ENCODE peak calls at places on chromosome 3, in six cellular contexts. K is heart left ventricle, Z is astrocyte, O is stomach, W is Karpas-422, S is lower lobe of right lung. Y is an unnamed sample. For H3K4me1, the result is how much of the 10 kb centered on the place peaks cover.

GRCh38 chr3:21561472-21561871 is 189.5 kb downstream of the ZNF385D start:
- DNase-seq in K (no peak), Z (no peak), O (no peak), W (no peak), S (no peak), Y (no peak)

GRCh38 chr3:197749315-197749600 is 425 bp upstream of the FYTTD1 start:
- DNase-seq in K (no peak), Z (peak), O (peak), W (peak), S (no peak), Y (peak)

GRCh38 chr3:77381426-77381825 is 341.5 kb downstream of the ROBO2 start:
- DNase-seq in K (no peak), Z (no peak), O (no peak), W (no peak), S (no peak), Y (no peak)

GRCh38 chr3:37863949-37864822 is 2.5 kb downstream of the CTDSPL start:
- DNase-seq in K (no peak), Z (no peak), O (no peak), W (no peak), S (no peak), Y (no peak)

GRCh38 chr3:31016196-31016595 is 121.7 kb upstream of the GADL1 start:
- DNase-seq in K (no peak), Z (no peak), O (no peak), W (no peak), S (no peak), Y (no peak)

GRCh38 chr3:150744041-150745026 is 18.6 kb downstream of the SIAH2 start:
- DNase-seq in K (no peak), Z (no peak), O (no peak), W (no peak), S (no peak), Y (no peak)

GRCh38 chr3:101216710-101217457 is 103.5 kb downstream of the IMPG2 start:
- DNase-seq in K (no peak), Z (no peak), O (no peak), W (peak), S (peak), Y (no peak)

GRCh38 chr3:98556164-98557130 is 24.7 kb downstream of the GPR15 start:
- DNase-seq in K (no peak), Z (peak), O (no peak), W (no peak), S (no peak), Y (no peak)

GRCh38 chr3:99543796-99544195 is 94.6 kb upstream of the COL8A1 start:
- DNase-seq in K (no peak), Z (no peak), O (no peak), W (no peak), S (no peak), Y (no peak)

GRCh38 chr3:46318207-46318606 is 35.7 kb upstream of the CCR2 start:
- DNase-seq in K (no peak), Z (no peak), O (no peak), W (no peak), S (no peak), Y (no peak)

GRCh38 chr3:35200056-35200455 is 439.3 kb upstream of the ARPP21 start:
- DNase-seq in K (no peak), Z (peak), O (no peak), W (no peak), S (no peak), Y (no peak)

GRCh38 chr3:2765002-2765579 is 345.1 kb downstream of the IL5RA start:
- DNase-seq in K (no peak), Z (no peak), O (no peak), W (peak), S (no peak), Y (no peak)

GRCh38 chr3:159499031-159499793 is 489.4 kb upstream of the IL12A start:
- DNase-seq in K (no peak), Z (peak), O (no peak), W (no peak), S (no peak), Y (no peak)

GRCh38 chr3:20680990-20681628 is 495.1 kb upstream of the SGO1 start:
- DNase-seq in K (no peak), Z (peak), O (no peak), W (no peak), S (no peak), Y (no peak)

GRCh38 chr3:10845240-10845761 is 29.3 kb downstream of the SLC6A11 start:
- DNase-seq in K (no peak), Z (no peak), O (no peak), W (no peak), S (peak), Y (peak)

GRCh38 chr3:37940242-37940908 is 50.2 kb upstream of the VILL start:
- DNase-seq in K (no peak), Z (no peak), O (no peak), W (no peak), S (no peak), Y (no peak)

GRCh38 chr3:159619341-159619885 is 369.2 kb upstream of the IL12A start:
- DNase-seq in K (no peak), Z (peak), O (no peak), W (no peak), S (no peak), Y (no peak)

GRCh38 chr3:156787926-156788663 is 38.1 kb upstream of the LEKR1 start:
- DNase-seq in K (no peak), Z (peak), O (no peak), W (no peak), S (no peak), Y (no peak)

GRCh38 chr3:141875893-141876380 is 506 bp upstream of the ATP1B3 start:
- DNase-seq in K (peak), Z (peak), O (peak), W (no peak), S (peak), Y (peak)

GRCh38 chr3:169026543-169027181 is 636.9 kb downstream of the MECOM start:
- DNase-seq in K (no peak), Z (peak), O (no peak), W (no peak), S (no peak), Y (no peak)

GRCh38 chr3:151175952-151176351 is 27.1 kb downstream of the GPR171 start:
- DNase-seq in K (no peak), Z (no peak), O (no peak), W (no peak), S (no peak), Y (no peak)

GRCh38 chr3:42632146-42632545 is 21.4 kb upstream of the ZBTB47 start:
- DNase-seq in K (no peak), Z (peak), O (no peak), W (no peak), S (no peak), Y (no peak)

GRCh38 chr3:127366383-127366782 is 78.5 kb upstream of the PRR20G start:
- DNase-seq in K (no peak), Z (no peak), O (no peak), W (peak), S (no peak), Y (no peak)

GRCh38 chr3:33111581-33111980 is 2.2 kb upstream of the CRTAP start:
- DNase-seq in K (no peak), Z (no peak), O (no peak), W (no peak), S (no peak), Y (no peak)

GRCh38 chr3:183148056-183148455 is 14.5 kb downstream of the LAMP3 start:
- DNase-seq in K (no peak), Z (peak), O (no peak), W (no peak), S (no peak), Y (no peak)

GRCh38 chr3:148955544-148956346 is 35.6 kb upstream of the GYG1 start:
- DNase-seq in K (no peak), Z (peak), O (peak), W (peak), S (no peak), Y (no peak)

GRCh38 chr3:48641396-48641795 is 6.1 kb upstream of the SLC26A6 start:
- DNase-seq in K (no peak), Z (no peak), O (no peak), W (no peak), S (no peak), Y (no peak)

GRCh38 chr3:148903022-148903442 is 37.9 kb downstream of the CPA3 start:
- DNase-seq in K (no peak), Z (peak), O (no peak), W (no peak), S (no peak), Y (no peak)

GRCh38 chr3:150783920-150784746 is 21.2 kb upstream of the SIAH2 start:
- DNase-seq in K (no peak), Z (peak), O (no peak), W (no peak), S (no peak), Y (no peak)

GRCh38 chr3:39443530-39443929 is 23.9 kb upstream of the MOBP start:
- DNase-seq in K (no peak), Z (no peak), O (no peak), W (no peak), S (no peak), Y (no peak)

GRCh38 chr3:57015350-57015729 is 45.1 kb upstream of the SPATA12 start:
- DNase-seq in K (no peak), Z (no peak), O (no peak), W (peak), S (no peak), Y (no peak)

GRCh38 chr3:78519281-78519680 is 1248.5 kb downstream of the ROBO1 start:
- DNase-seq in K (no peak), Z (peak), O (no peak), W (no peak), S (no peak), Y (no peak)

GRCh38 chr3:52891164-52891563 is 6.2 kb downstream of the STIMATE start:
- DNase-seq in K (no peak), Z (no peak), O (no peak), W (no peak), S (peak), Y (no peak)

GRCh38 chr3:169243122-169243521 is 420.4 kb downstream of the MECOM start:
- DNase-seq in K (no peak), Z (peak), O (no peak), W (peak), S (no peak), Y (no peak)

GRCh38 chr3:23490459-23490858 is 287.3 kb downstream of the UBE2E2 start:
- DNase-seq in K (no peak), Z (peak), O (no peak), W (no peak), S (no peak), Y (no peak)

GRCh38 chr3:11718582-11719405 is 75.1 kb upstream of the VGLL4 start:
- DNase-seq in K (peak), Z (peak), O (peak), W (peak), S (peak), Y (peak)

GRCh38 chr3:73405853-73406252 is 218.9 kb downstream of the PDZRN3 start:
- DNase-seq in K (no peak), Z (no peak), O (no peak), W (no peak), S (no peak), Y (no peak)
- H3K4me1 ChIP-seq in K (under half), Z (under half), O (half or more), W (under half), S (under half), Y (under half)

DNA sequence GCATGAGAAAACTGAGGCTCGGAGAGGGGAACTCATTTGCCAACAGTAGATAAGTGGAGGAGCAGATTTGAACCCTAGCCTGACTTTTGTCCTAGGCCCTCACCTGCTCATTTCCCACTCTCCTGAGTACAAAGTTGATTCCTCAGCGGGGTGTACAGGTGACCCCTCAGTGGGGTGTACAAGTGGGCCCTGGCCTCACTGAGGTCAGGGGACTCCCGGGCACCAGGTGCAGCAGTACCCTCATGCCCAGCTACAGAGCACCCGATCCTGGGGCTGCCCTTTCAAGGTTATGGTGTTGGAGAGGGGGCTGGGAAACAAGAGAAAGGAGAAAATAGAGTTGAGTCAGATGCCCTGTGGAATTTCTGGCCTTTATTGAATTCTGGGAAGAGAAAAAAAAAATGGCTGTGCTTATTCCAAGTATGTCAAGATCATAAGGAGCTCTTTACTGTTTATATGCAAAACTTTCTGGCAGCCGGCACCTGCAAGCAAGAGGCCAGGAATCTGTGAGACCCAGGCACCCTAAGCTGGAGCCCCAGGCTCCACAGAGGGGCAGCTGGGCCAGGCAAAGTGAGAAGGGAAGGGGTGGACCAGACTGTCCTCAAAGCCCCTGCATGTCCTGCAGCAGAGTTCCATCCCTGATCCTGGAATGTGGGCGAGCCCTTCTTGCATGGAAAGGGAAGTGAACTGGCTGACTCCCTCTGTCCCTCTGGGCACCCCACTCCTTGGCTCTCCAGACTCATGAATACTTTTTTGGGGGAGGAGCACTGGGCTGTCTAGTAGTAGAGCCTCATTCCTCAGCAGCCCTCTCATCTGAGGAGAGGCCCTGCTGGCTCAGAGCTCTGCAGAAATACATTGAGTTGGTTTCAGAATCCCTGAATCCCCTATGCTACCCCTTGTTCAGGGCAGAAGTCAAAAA is 43.1 kb downstream of the AMOTL2 start:
- DNase-seq in K (no peak), Z (peak), O (no peak), W (no peak), S (no peak), Y (no peak)
- H3K4me1 ChIP-seq in K (half or more), Z (half or more), O (half or more), W (under half), S (half or more), Y (under half)

DNA sequence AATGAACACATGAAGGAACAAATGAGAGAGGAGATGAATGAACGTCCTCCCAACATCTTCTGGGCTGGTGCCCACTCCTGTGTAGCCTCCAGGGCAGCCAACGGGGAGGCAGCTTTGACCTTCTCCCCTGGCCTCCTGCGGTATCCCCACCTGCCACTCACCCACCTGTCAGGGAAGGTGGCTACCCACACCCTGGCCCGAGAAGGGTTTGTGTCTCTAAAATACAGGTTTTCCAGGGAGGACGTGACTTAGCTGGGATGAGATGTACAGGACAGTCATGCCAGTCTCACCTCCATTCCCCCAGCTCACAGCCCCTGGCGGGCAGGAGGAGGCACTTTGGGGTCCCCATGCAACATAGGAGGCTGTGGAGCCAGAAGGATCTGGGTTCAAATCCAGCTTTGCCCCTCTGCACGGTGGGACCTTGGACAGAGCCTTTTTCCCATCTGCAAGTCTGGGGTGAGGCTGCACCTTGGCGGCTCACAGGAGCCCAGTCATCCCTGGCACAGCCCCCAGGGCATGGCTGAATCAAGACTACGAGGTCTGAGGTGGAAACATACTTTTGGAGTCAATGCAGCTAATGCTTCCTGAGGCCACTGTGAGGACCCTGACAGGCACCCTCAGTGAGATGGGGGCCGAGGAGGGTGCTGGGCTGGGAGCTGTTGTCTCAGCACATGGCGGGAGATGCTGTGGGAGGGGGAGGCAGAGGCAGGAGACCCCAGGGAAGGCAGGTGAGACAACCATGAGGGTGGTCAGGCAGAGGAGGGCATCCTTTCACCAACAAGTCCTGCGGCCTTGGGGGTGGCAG is 11.1 kb upstream of the PLXND1 start:
- DNase-seq in K (peak), Z (no peak), O (no peak), W (no peak), S (no peak), Y (no peak)
- H3K4me1 ChIP-seq in K (half or more), Z (under half), O (half or more), W (under half), S (half or more), Y (under half)

GRCh38 chr3:123081718-123082369 is 15.0 kb downstream of the PDIA5 start:
- DNase-seq in K (no peak), Z (no peak), O (no peak), W (no peak), S (no peak), Y (no peak)

GRCh38 chr3:123084192-123084591 is 17.4 kb downstream of the PDIA5 start:
- DNase-seq in K (peak), Z (no peak), O (no peak), W (no peak), S (no peak), Y (no peak)

GRCh38 chr3:123082370-123083065 is 15.7 kb downstream of the PDIA5 start:
- DNase-seq in K (no peak), Z (no peak), O (no peak), W (no peak), S (no peak), Y (no peak)

GRCh38 chr3:123084738-123085237 is 18.0 kb downstream of the PDIA5 start:
- DNase-seq in K (no peak), Z (no peak), O (no peak), W (no peak), S (no peak), Y (no peak)

DNA sequence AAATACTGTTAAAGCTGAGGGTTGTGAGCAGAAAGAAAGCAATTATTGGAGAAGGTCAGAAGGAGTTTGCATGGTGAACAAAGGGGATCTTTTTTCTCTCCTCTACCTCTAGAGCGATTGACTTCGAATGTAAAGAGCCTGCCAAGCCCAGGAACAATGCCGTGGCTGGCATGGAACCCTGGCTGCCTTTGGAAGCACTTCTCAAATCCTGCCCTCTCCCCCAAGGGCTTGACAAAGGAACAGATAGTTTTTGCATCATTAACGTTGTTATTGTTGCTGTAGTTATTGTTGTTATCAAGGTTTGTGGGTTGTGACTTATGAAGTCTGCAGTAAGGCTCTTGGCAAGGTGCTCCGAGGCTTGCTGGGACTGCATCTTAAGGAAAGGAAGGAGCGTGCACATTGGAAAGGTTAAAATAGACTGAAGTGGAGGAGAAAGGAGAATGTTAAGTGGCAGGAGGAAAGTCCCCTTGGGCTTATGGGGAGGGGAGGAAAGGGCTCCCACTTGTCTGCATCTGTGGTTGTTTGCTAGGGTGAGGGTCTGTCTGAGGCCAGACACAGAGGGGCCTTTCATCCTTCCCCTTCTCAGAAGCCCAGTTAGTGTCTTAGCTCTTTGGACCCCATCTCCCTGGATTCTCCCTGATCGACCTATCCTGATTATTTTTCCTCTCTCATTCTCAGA is 16.8 kb downstream of the PDIA5 start:
- DNase-seq in K (no peak), Z (peak), O (no peak), W (no peak), S (no peak), Y (no peak)
- H3K4me1 ChIP-seq in K (half or more), Z (under half), O (half or more), W (under half), S (half or more), Y (under half)

GRCh38 chr3:51519848-51520247 is 18.7 kb upstream of the RAD54L2 start:
- DNase-seq in K (no peak), Z (no peak), O (no peak), W (no peak), S (no peak), Y (no peak)

DNA sequence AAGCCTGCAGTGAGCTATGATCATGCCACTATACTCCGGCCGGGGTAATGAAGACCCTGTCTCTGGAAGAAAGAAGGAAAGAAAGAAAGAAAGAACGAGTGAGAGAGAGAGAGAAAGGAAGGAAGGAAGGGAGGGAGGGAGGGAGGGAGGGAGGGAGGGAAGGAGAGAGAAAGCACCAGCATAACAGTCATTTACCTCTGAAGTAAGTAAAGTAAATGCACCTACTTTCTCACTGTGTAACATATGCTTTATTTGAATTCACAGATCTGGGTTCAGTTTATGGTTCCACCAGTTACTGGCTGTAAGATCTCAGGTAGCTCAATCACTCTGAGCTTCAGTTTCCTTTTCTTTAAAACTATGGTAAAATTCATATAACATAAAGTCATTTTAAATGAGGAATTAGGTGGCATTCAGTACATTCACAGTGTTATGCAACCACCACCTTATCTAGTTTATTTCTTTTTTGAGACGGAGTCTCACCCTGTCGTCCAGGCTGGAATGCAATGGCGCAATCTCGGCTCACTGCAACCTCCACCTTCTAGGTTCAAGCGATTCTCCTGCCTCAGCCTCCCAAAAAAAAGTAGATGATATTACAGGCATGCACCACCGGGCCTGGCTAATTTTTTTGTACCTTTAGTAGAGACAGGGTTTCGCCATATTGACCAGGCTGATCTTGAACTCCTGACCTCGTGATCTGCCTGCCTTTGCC is 16.1 kb upstream of the RAD54L2 start:
- DNase-seq in K (no peak), Z (no peak), O (no peak), W (no peak), S (no peak), Y (no peak)
- H3K4me1 ChIP-seq in K (under half), Z (under half), O (under half), W (under half), S (under half), Y (under half)

DNA sequence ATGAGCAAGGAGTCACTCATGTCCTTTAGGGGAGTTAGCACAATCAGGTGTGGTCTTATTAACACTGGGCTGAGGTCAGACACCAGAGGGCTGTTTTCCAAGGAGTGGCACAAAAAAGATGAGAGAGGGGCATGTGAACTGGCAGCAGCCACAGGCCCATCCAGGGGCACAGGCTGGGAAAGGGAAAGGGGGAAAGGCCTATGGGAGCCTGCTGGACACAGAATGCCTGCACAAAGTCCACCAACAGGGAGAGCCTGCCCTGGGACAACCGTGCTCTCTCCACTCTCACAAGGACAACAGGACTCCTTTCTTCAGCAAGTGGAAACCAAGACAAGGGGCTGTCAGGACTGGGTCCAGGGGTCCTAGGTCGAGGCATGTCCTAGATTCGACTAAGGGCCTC is 109.6 kb downstream of the ADCY5 start:
- DNase-seq in K (peak), Z (no peak), O (no peak), W (no peak), S (no peak), Y (no peak)
- H3K4me1 ChIP-seq in K (half or more), Z (under half), O (under half), W (under half), S (under half), Y (under half)